ENCODE peak calls at places on chromosome 11, in four cellular contexts. J is GM06990, U is BJ, T is brain microvascular endothelial cell. K is an unnamed sample.

GRCh38 chr11:18491924-18492323 is 34.8 kb downstream of the TSG101 start:
- DNase-seq in J (no peak), U (no peak), T (no peak), K (no peak)

GRCh38 chr11:70503878-70504240 is 105.5 kb downstream of the CTTN start:
- DNase-seq in J (no peak), U (no peak), T (no peak), K (no peak)

GRCh38 chr11:102138223-102138622 is 28.0 kb downstream of the YAP1 start:
- DNase-seq in J (no peak), U (no peak), T (no peak), K (no peak)

GRCh38 chr11:46489668-46490560 is 98.3 kb upstream of the CHRM4 start:
- DNase-seq in J (peak), U (no peak), T (peak), K (no peak)

GRCh38 chr11:100637706-100638105 is 49.4 kb upstream of the ARHGAP42 start:
- DNase-seq in J (no peak), U (no peak), T (no peak), K (no peak)

GRCh38 chr11:10322830-10323792 is 18.2 kb downstream of the ADM start:
- DNase-seq in J (peak), U (peak), T (peak), K (peak)

GRCh38 chr11:86524603-86525352 is 147.6 kb downstream of the ME3 start:
- DNase-seq in J (no peak), U (no peak), T (peak), K (no peak)

GRCh38 chr11:119061256-119061655 is 4.3 kb upstream of the HYOU1 start:
- DNase-seq in J (no peak), U (no peak), T (no peak), K (no peak)

GRCh38 chr11:102955624-102956023 is at the start of gene MMP13:
- DNase-seq in J (no peak), U (no peak), T (no peak), K (no peak)

GRCh38 chr11:118002541-118003019 is 16.4 kb downstream of the IL10RA start:
- DNase-seq in J (no peak), U (no peak), T (no peak), K (no peak)

GRCh38 chr11:62719302-62719978 is 7.8 kb downstream of the HNRNPUL2 start:
- DNase-seq in J (no peak), U (no peak), T (no peak), K (no peak)

GRCh38 chr11:125874556-125875124 is 12.8 kb upstream of the HYLS1 start:
- DNase-seq in J (no peak), U (no peak), T (peak), K (no peak)

GRCh38 chr11:116861539-116861938 is 24.1 kb upstream of the APOA1 start:
- DNase-seq in J (no peak), U (no peak), T (peak), K (no peak)

GRCh38 chr11:92964471-92964870 is 5.0 kb upstream of the MTNR1B start:
- DNase-seq in J (no peak), U (no peak), T (no peak), K (no peak)

GRCh38 chr11:91773090-91773489 is 451.5 kb upstream of the FAT3 start:
- DNase-seq in J (no peak), U (no peak), T (no peak), K (no peak)

GRCh38 chr11:88301478-88302140 is 35.9 kb downstream of the CTSC start:
- DNase-seq in J (peak), U (peak), T (no peak), K (no peak)

GRCh38 chr11:7251487-7251835 is 243 bp upstream of the SYT9 start:
- DNase-seq in J (no peak), U (no peak), T (no peak), K (no peak)

GRCh38 chr11:28346721-28347120 is 238.5 kb downstream of the METTL15 start:
- DNase-seq in J (no peak), U (no peak), T (no peak), K (no peak)

GRCh38 chr11:121536116-121536515 is 83.3 kb upstream of the SORL1-AS1 start:
- DNase-seq in J (no peak), U (no peak), T (no peak), K (no peak)

GRCh38 chr11:45928535-45929215 is 6.2 kb downstream of the LARGE2 start:
- DNase-seq in J (no peak), U (no peak), T (no peak), K (no peak)